ENCODE peak calls at places on chromosomes 1 and 21, in six cellular contexts. X is kidney, L is stomach, F is K562, D is brain microvascular endothelial cell, B is SJSA1. W is an unnamed sample.

GRCh38 chr1:42684139-42684538 is 1.9 kb downstream of the YBX1 start:
- DNase-seq in B (no peak), L (no peak), X (no peak), F (no peak), D (no peak), W (no peak)

GRCh38 chr1:84885469-84885868 is 7.5 kb downstream of the LPAR3 start:
- DNase-seq in L (no peak), B (no peak), X (no peak), F (no peak), D (no peak), W (no peak)

GRCh38 chr1:109239580-109240068 is 9.7 kb upstream of the CELSR2 start:
- DNase-seq in F (peak), B (no peak), D (peak), L (no peak), X (no peak), W (no peak)

GRCh38 chr21:14972678-14973077 is 92.1 kb downstream of the NRIP1 start:
- DNase-seq in B (no peak), F (no peak), X (no peak), D (no peak), L (no peak), W (no peak)

GRCh38 chr1:17755120-17755519 is at the start of gene ACTL8:
- DNase-seq in X (peak), L (no peak), F (peak), B (no peak), D (no peak), W (no peak)

GRCh38 chr1:100528861-100529260 is 9.1 kb upstream of the GPR88 start:
- DNase-seq in D (no peak), F (no peak), L (no peak), X (no peak), B (no peak), W (peak)

GRCh38 chr1:178864326-178864725 is 6.6 kb downstream of the ANGPTL1 start:
- DNase-seq in B (no peak), L (no peak), D (no peak), F (no peak), X (no peak), W (no peak)

GRCh38 chr1:153058826-153059784 is 1.8 kb upstream of the SPRR2A start:
- DNase-seq in F (peak), B (no peak), X (no peak), D (no peak), L (no peak), W (no peak)

GRCh38 chr1:54460861-54461382 is 54.7 kb upstream of the SSBP3 start:
- DNase-seq in B (no peak), D (no peak), F (no peak), L (no peak), X (peak), W (no peak)

GRCh38 chr1:60078182-60078581 is 4.6 kb upstream of the C1orf87 start:
- DNase-seq in F (no peak), D (no peak), L (no peak), X (no peak), B (no peak), W (peak)

GRCh38 chr1:147676306-147677085 is 6.2 kb upstream of the ACP6 start:
- DNase-seq in B (no peak), D (peak), X (no peak), F (no peak), L (no peak), W (peak)

GRCh38 chr1:87197156-87197555 is 131.5 kb upstream of the LMO4 start:
- DNase-seq in L (no peak), B (no peak), D (no peak), F (no peak), X (no peak), W (peak)

GRCh38 chr1:10866314-10867091 is 70.1 kb upstream of the CASZ1 start:
- DNase-seq in F (peak), L (no peak), B (no peak), D (peak), X (no peak), W (no peak)

GRCh38 chr1:153608089-153608672 is 4.8 kb downstream of the S100A16 start:
- DNase-seq in X (peak), F (no peak), B (no peak), D (peak), L (no peak), W (no peak)

GRCh38 chr1:77412069-77412793 is 130.4 kb downstream of the AK5 start:
- DNase-seq in L (no peak), D (no peak), X (no peak), F (no peak), B (no peak), W (no peak)

GRCh38 chr21:46608672-46609111 is 3.8 kb upstream of the S100B start:
- DNase-seq in F (no peak), D (no peak), B (no peak), L (no peak), X (no peak), W (no peak)

GRCh38 chr1:206949641-206950040 is 3.4 kb upstream of the PIGR start:
- DNase-seq in B (no peak), X (no peak), F (no peak), D (no peak), L (no peak), W (no peak)

GRCh38 chr1:37035828-37036666 is 1.7 kb upstream of the GRIK3 start:
- DNase-seq in X (no peak), B (no peak), L (no peak), D (no peak), F (peak), W (no peak)

GRCh38 chr1:39576016-39576657 is 453 bp downstream of the PABPC4 start:
- DNase-seq in D (no peak), F (peak), L (peak), B (no peak), X (peak), W (no peak)

GRCh38 chr1:244439391-244440032 is 12.2 kb downstream of the ADSS2 start:
- DNase-seq in F (peak), L (no peak), D (no peak), X (peak), B (no peak), W (no peak)

GRCh38 chr1:165764277-165764676 is 4.4 kb downstream of the TMCO1 start:
- DNase-seq in B (no peak), D (no peak), X (no peak), L (no peak), F (no peak), W (no peak)
- H3K4me3 ChIP-seq in B (no peak), D (no peak), X (no peak), L (no peak), F (no peak), W (no peak)

DNA sequence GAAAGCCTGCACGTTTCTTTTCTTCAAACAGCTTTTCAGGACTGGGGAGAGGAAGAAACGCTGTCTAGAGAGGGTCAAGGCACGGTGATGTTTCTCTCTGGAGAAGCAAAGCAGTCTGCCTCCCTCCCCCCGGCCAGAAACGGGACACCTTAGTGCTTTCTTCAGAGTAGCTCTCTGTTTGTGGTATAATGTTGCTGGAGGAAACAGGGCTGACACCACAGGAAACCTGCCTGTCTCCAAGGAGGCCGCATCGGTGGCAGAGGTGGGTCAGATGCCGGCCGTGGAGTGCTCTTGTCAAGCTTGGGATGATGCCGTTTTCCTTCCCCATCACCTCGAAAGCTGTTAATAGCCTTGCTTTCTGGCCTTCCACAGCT is 139.4 kb downstream of the DHRS3 start:
- DNase-seq in L (no peak), B (no peak), F (peak), D (no peak), X (no peak), W (no peak)
- H3K4me3 ChIP-seq in L (no peak), B (no peak), F (no peak), D (no peak), X (no peak), W (no peak)

GRCh38 chr1:228456252-228457016 is 30.7 kb upstream of the RNF187 start:
- DNase-seq in B (no peak), X (no peak), F (no peak), L (no peak), D (no peak), W (no peak)
- H3K4me3 ChIP-seq in B (peak), X (no peak), F (peak), L (peak), D (peak), W (peak)

GRCh38 chr1:160973491-160973890 is 18.9 kb upstream of the ITLN2 start:
- DNase-seq in X (no peak), D (no peak), B (no peak), F (no peak), L (no peak), W (no peak)
- H3K4me3 ChIP-seq in X (no peak), D (no peak), B (no peak), F (no peak), L (no peak), W (no peak)

GRCh38 chr1:56390934-56391731 is 188.2 kb downstream of the PLPP3 start:
- DNase-seq in B (no peak), L (no peak), F (no peak), D (no peak), X (no peak), W (no peak)

GRCh38 chr1:56390540-56390867 is 188.9 kb downstream of the PLPP3 start:
- DNase-seq in L (no peak), B (no peak), X (no peak), F (no peak), D (no peak), W (no peak)

GRCh38 chr1:56387071-56387747 is 192.2 kb downstream of the PLPP3 start:
- DNase-seq in X (no peak), D (no peak), B (no peak), L (no peak), F (no peak), W (peak)

GRCh38 chr1:56394298-56394697 is 185.1 kb downstream of the PLPP3 start:
- DNase-seq in B (no peak), L (no peak), D (no peak), X (no peak), F (no peak), W (no peak)

DNA sequence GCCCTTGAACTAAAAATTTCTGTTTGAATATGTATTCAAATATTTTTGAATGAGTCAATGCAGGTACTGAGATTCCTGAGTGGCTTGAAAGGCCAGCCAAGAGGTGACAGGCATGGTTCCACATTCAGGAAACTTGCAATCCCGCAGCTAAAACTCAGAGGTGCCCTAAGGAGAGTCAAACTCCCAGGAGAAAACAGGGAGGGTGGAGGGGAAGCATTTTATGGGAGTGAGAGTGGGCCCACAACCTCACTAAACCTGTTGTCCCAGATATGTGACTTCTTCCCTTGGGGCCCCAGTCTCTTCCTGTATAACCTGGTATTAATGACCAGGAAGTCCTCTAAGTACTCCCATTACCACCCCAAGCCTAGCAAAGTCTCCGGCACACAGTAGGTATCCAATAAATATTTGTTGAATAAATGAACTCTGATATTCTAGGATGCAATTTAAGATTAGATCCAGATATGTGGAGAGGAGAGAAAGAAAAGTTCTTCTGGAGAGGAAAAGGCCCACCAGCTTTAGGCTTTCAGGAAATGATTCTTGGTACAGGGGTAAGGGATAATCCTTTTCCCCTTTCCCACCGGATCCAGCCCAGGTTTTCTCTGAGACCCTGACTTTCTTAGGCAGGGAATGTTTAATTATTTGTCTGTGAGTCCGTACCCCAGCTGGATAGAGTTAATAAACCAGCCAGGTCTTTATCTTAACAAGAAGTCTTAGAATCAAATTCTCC is 189.4 kb downstream of the PLPP3 start:
- DNase-seq in F (no peak), D (no peak), X (no peak), L (no peak), B (no peak), W (no peak)
- H3K4me3 ChIP-seq in F (no peak), D (no peak), X (no peak), L (no peak), B (no peak), W (no peak)

DNA sequence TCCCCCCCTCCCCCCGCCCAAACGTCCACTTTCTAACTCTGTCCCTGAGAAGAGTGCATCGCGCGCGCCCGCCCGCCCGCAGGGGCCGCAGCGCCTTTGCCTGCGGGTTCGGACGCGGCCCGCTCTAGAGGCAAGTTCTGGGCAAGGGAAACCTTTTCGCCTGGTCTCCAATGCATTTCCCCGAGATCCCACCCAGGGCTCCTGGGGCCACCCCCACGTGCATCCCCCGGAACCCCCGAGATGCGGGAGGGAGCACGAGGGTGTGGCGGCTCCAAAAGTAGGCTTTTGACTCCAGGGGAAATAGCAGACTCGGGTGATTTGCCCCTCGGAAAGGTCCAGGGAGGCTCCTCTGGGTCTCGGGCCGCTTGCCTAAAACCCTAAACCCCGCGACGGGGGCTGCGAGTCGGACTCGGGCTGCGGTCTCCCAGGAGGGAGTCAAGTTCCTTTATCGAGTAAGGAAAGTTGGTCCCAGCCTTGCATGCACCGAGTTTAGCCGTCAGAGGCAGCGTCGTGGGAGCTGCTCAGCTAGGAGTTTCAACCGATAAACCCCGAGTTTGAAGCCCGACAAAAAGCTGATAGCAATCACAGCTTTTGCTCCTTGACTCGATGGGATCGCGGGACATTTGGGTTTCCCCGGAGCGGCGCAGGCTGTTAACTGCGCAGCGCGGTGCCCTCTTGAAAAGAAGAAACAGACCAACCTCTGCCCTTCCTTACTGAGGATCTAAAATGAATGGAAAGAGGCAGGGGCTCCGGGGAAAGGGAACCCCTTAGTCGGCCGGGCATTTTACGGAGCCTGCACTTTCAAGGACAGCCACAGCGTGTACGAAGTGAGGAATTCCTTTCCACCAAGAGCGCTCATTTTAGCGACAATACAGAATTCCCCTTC is 158.1 kb downstream of the RUNX1 start:
- DNase-seq in D (peak), B (peak), L (no peak), X (peak), F (no peak), W (no peak)
- H3K4me3 ChIP-seq in D (peak), B (peak), L (peak), X (peak), F (no peak), W (peak)

GRCh38 chr1:167492509-167492910 is 25.8 kb downstream of the CD247 start:
- DNase-seq in L (no peak), F (no peak), B (no peak), X (no peak), D (no peak), W (no peak)
- H3K4me3 ChIP-seq in L (no peak), F (no peak), B (no peak), X (no peak), D (no peak), W (no peak)

DNA sequence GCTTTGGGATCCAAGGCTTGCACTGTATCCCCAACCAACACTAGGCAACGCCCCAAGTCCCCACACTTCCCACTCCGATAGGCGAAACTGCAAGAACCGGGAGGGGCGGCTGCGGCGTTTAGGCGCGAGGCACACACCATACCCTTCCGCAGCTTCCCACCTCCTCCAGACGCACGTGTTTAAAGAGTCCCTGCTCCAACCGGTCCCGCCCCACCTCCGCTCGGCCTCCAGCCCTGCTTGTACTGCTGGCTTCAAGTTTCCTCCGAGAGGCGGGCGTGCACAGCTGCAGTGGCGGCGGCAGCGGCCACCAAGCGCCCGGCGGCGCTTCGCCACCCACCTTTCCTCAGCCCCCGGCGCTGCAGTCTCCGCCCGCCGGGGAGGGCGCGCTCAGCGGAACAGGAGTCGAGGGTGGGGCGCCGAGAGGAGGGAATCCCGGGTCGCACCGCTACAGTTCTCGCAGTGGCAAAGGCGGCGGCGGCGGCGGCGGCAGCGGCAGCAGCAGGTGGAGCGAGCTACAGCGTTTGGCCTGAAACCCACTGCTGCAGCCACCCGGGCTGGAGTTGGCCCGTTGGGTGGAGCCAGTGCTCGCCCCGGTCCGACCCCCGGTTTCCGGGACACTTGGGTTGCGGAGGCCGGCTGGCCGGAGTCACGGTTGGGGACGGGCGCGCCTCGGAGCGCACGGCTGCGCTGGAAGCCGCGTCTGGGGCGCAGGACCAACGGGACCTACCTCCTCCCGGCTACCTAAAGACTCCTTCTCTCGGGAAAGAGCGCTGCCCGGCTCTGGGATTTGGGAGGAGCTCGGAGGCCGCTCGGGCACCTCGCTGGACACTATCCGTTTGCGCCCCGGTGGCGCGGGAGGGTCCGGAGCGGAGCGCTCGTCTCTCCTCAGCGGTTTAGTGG is at the start of gene CNIH3:
- DNase-seq in B (peak), D (no peak), L (peak), F (no peak), X (peak), W (peak)
- H3K4me3 ChIP-seq in B (peak), D (peak), L (peak), F (no peak), X (no peak), W (peak)

GRCh38 chr1:24926596-24927249 is 3.4 kb downstream of the RUNX3 start:
- DNase-seq in X (no peak), D (peak), F (no peak), B (no peak), L (no peak), W (no peak)
- H3K4me3 ChIP-seq in X (peak), D (peak), F (no peak), B (peak), L (no peak), W (no peak)

GRCh38 chr1:32703479-32704291 is 1.1 kb upstream of the SYNC start:
- DNase-seq in X (peak), F (no peak), B (peak), D (peak), L (no peak), W (peak)
- H3K4me3 ChIP-seq in X (no peak), F (peak), B (peak), D (peak), L (peak), W (peak)